ENCODE peak calls at places on chromosome 16, in six cellular contexts. One of them, this sample, is unnamed.

GRCh38 chr16:83200005-83200779 is 573.4 kb downstream of the CDH13 start:
- DNase-seq in GM12892: no peak
- DNase-seq in H1: no peak
- DNase-seq in K562: no peak
- DNase-seq in HepG2: no peak
- DNase-seq in GM12878: no peak
- DNase-seq in this sample: no peak

GRCh38 chr16:60929-61878 is 7.6 kb downstream of the SNRNP25 start:
- DNase-seq in GM12892: no peak
- DNase-seq in H1: no peak
- DNase-seq in K562: no peak
- DNase-seq in HepG2: no peak
- DNase-seq in GM12878: no peak
- DNase-seq in this sample: no peak

GRCh38 chr16:51888534-51888933 is 658.4 kb downstream of the TOX3 start:
- DNase-seq in GM12892: no peak
- DNase-seq in H1: no peak
- DNase-seq in K562: no peak
- DNase-seq in HepG2: no peak
- DNase-seq in GM12878: no peak
- DNase-seq in this sample: no peak

GRCh38 chr16:84228321-84228838 is 11.4 kb downstream of the KCNG4 start:
- DNase-seq in GM12892: no peak
- DNase-seq in H1: peak; percentile 36
- DNase-seq in K562: peak; percentile 83
- DNase-seq in HepG2: peak; percentile 19
- DNase-seq in GM12878: no peak
- DNase-seq in this sample: no peak

GRCh38 chr16:70437582-70438324 is 1.1 kb downstream of the ST3GAL2 start:
- DNase-seq in GM12892: no peak
- DNase-seq in H1: no peak
- DNase-seq in K562: peak; percentile 25
- DNase-seq in HepG2: no peak
- DNase-seq in GM12878: no peak
- DNase-seq in this sample: no peak

GRCh38 chr16:19771040-19771439 is 53.0 kb downstream of the IQCK start:
- DNase-seq in GM12892: no peak
- DNase-seq in H1: no peak
- DNase-seq in K562: no peak
- DNase-seq in HepG2: no peak
- DNase-seq in GM12878: no peak
- DNase-seq in this sample: no peak

GRCh38 chr16:8850279-8850885 is 18.4 kb downstream of the CARHSP1 start:
- DNase-seq in GM12892: no peak
- DNase-seq in H1: no peak
- DNase-seq in K562: no peak
- DNase-seq in HepG2: peak; percentile 91
- DNase-seq in GM12878: no peak
- DNase-seq in this sample: peak; percentile 19

GRCh38 chr16:68893710-68894705 is 50.7 kb downstream of the TANGO6 start:
- DNase-seq in GM12892: no peak
- DNase-seq in H1: no peak
- DNase-seq in K562: no peak
- DNase-seq in HepG2: peak; percentile 35
- DNase-seq in GM12878: no peak
- DNase-seq in this sample: no peak

GRCh38 chr16:31409433-31409832 is 16.3 kb downstream of the ITGAD start:
- DNase-seq in GM12892: no peak
- DNase-seq in H1: no peak
- DNase-seq in K562: no peak
- DNase-seq in HepG2: no peak
- DNase-seq in GM12878: no peak
- DNase-seq in this sample: no peak

GRCh38 chr16:86363057-86363490 is 147.3 kb upstream of the FOXF1 start:
- DNase-seq in GM12892: no peak
- DNase-seq in H1: no peak
- DNase-seq in K562: no peak
- DNase-seq in HepG2: no peak
- DNase-seq in GM12878: no peak
- DNase-seq in this sample: no peak

GRCh38 chr16:4306439-4307214 is 9.2 kb upstream of the GLIS2 start:
- DNase-seq in GM12892: no peak
- DNase-seq in H1: no peak
- DNase-seq in K562: no peak
- DNase-seq in HepG2: no peak
- DNase-seq in GM12878: no peak
- DNase-seq in this sample: peak; percentile 60

GRCh38 chr16:57606847-57607501 is 21.5 kb upstream of the ADGRG1 start:
- DNase-seq in GM12892: no peak
- DNase-seq in H1: no peak
- DNase-seq in K562: no peak
- DNase-seq in HepG2: peak; percentile 85
- DNase-seq in GM12878: no peak
- DNase-seq in this sample: no peak

GRCh38 chr16:85492617-85492957 is 120.5 kb upstream of the GSE1 start:
- DNase-seq in GM12892: no peak
- DNase-seq in H1: no peak
- DNase-seq in K562: no peak
- DNase-seq in HepG2: no peak
- DNase-seq in GM12878: no peak
- DNase-seq in this sample: no peak

GRCh38 chr16:83878838-83879237 is 20.1 kb upstream of the MLYCD start:
- DNase-seq in GM12892: no peak
- DNase-seq in H1: no peak
- DNase-seq in K562: no peak
- DNase-seq in HepG2: peak; percentile 59
- DNase-seq in GM12878: no peak
- DNase-seq in this sample: no peak

GRCh38 chr16:20903116-20903888 is 2.7 kb downstream of the LYRM1 start:
- DNase-seq in GM12892: no peak
- DNase-seq in H1: no peak
- DNase-seq in K562: no peak
- DNase-seq in HepG2: no peak
- DNase-seq in GM12878: no peak
- DNase-seq in this sample: no peak

GRCh38 chr16:20611975-20612471 is 35.9 kb upstream of the ACSM2B start:
- DNase-seq in GM12892: no peak
- DNase-seq in H1: no peak
- DNase-seq in K562: no peak
- DNase-seq in HepG2: no peak
- DNase-seq in GM12878: no peak
- DNase-seq in this sample: no peak

GRCh38 chr16:67372664-67373063 is 20.6 kb downstream of the TPPP3 start:
- DNase-seq in GM12892: no peak
- DNase-seq in H1: no peak
- DNase-seq in K562: no peak
- DNase-seq in HepG2: no peak
- DNase-seq in GM12878: no peak
- DNase-seq in this sample: no peak

GRCh38 chr16:52383640-52384292 is 163.2 kb downstream of the TOX3 start:
- DNase-seq in GM12892: no peak
- DNase-seq in H1: no peak
- DNase-seq in K562: no peak
- DNase-seq in HepG2: peak; percentile 57
- DNase-seq in GM12878: no peak
- DNase-seq in this sample: no peak

GRCh38 chr16:1333854-1334719 is 642 bp downstream of the BAIAP3 start:
- DNase-seq in GM12892: no peak
- DNase-seq in H1: no peak
- DNase-seq in K562: peak; percentile 45
- DNase-seq in HepG2: no peak
- DNase-seq in GM12878: no peak
- DNase-seq in this sample: no peak

GRCh38 chr16:29664133-29664912 is 1.3 kb downstream of the SPN start:
- DNase-seq in GM12892: no peak
- DNase-seq in H1: no peak
- DNase-seq in K562: peak; percentile 84
- DNase-seq in HepG2: no peak
- DNase-seq in GM12878: no peak
- DNase-seq in this sample: no peak

GRCh38 chr16:29663020-29663828 is at the start of gene SPN:
- DNase-seq in GM12892: peak; percentile 74
- DNase-seq in H1: no peak
- DNase-seq in K562: peak; percentile 87
- DNase-seq in HepG2: no peak
- DNase-seq in GM12878: no peak
- DNase-seq in this sample: no peak

GRCh38 chr16:29663829-29664132 is 734 bp downstream of the SPN start:
- DNase-seq in GM12892: no peak
- DNase-seq in H1: no peak
- DNase-seq in K562: no peak
- DNase-seq in HepG2: no peak
- DNase-seq in GM12878: no peak
- DNase-seq in this sample: no peak

GRCh38 chr16:29662000-29662728 is 883 bp upstream of the SPN start:
- DNase-seq in GM12892: no peak
- DNase-seq in H1: no peak
- DNase-seq in K562: no peak
- DNase-seq in HepG2: no peak
- DNase-seq in GM12878: peak; percentile 72
- DNase-seq in this sample: no peak

GRCh38 chr16:29662729-29663019 is 373 bp upstream of the SPN start:
- DNase-seq in GM12892: peak; percentile 56
- DNase-seq in H1: no peak
- DNase-seq in K562: no peak
- DNase-seq in HepG2: no peak
- DNase-seq in GM12878: peak; percentile 88
- DNase-seq in this sample: no peak
- TF ChIP-seq POLR2A in GM12892: no peak
- TF ChIP-seq POLR2A in H1: no peak
- TF ChIP-seq POLR2A in K562: no peak
- TF ChIP-seq POLR2A in HepG2: no peak
- TF ChIP-seq POLR2A in GM12878: no peak
- TF ChIP-seq POLR2A in this sample: peak; percentile 2

GRCh38 chr16:47711809-47712208 is 250.7 kb downstream of the PHKB start:
- DNase-seq in GM12892: no peak
- DNase-seq in H1: no peak
- DNase-seq in K562: no peak
- DNase-seq in HepG2: no peak
- DNase-seq in GM12878: no peak
- DNase-seq in this sample: no peak

GRCh38 chr16:47712276-47713224 is 251.4 kb downstream of the PHKB start:
- DNase-seq in GM12892: no peak
- DNase-seq in H1: no peak
- DNase-seq in K562: no peak
- DNase-seq in HepG2: no peak
- DNase-seq in GM12878: no peak
- DNase-seq in this sample: no peak

GRCh38 chr16:47716571-47716970 is 255.4 kb downstream of the PHKB start:
- DNase-seq in GM12892: no peak
- DNase-seq in H1: no peak
- DNase-seq in K562: no peak
- DNase-seq in HepG2: no peak
- DNase-seq in GM12878: no peak
- DNase-seq in this sample: no peak

GRCh38 chr16:47715442-47716054 is 254.4 kb downstream of the PHKB start:
- DNase-seq in GM12892: no peak
- DNase-seq in H1: no peak
- DNase-seq in K562: no peak
- DNase-seq in HepG2: no peak
- DNase-seq in GM12878: no peak
- DNase-seq in this sample: no peak

GRCh38 chr16:47713225-47713595 is 252.1 kb downstream of the PHKB start:
- DNase-seq in GM12892: peak; percentile 13
- DNase-seq in H1: no peak
- DNase-seq in K562: no peak
- DNase-seq in HepG2: peak; percentile 37
- DNase-seq in GM12878: no peak
- DNase-seq in this sample: peak; percentile 30
- TF ChIP-seq TAF1 in GM12892: no peak
- TF ChIP-seq TAF1 in H1: no peak
- TF ChIP-seq TAF1 in K562: no peak
- TF ChIP-seq TAF1 in HepG2: no peak
- TF ChIP-seq TAF1 in GM12878: no peak
- TF ChIP-seq TAF1 in this sample: no peak

DNA sequence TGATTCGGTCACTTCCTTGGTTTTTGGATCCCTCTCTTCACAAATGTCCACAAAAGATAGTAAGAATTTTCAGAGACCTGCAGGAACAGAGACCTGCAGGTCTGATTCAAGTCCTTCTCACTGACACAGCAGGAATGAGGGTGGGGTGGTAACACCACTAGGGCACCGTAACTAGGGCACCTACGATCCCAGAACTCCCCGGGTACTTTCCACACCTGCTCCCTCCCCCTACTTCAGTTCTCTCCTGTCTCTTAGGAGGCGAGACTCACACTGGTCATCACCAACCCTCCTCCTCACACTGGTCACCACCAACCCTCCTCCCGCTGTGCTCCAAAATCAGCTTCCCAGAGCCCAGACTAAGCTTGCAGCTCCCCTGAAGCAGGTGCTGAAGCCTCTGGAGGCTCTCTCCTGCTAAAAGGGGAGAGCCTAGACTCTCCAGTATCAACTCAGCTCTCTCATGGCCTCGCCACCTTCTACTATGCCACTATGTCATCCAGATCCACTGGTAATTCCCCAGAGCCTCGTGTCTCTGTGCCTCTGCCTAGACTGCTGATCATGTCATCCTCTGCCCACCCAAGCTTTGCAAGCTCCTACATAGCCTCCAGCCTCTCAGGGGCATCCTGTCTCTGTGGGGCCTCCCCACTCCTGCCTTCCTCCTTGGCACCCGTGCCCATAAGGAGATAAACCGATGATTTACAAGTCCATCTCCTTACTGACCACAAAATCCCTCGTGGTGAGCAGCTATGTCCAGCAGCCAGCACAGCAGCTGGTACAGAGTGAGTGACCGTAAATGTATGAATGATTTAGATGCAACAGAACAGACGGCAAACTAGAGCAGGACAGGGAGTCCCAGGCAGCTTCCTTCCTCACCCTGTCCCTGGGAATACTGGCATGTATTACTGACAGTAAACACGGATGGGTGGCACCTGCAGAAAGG is 63.4 kb upstream of the GSG1L start:
- DNase-seq in GM12892: no peak
- DNase-seq in H1: no peak
- DNase-seq in K562: no peak
- DNase-seq in HepG2: no peak
- DNase-seq in GM12878: no peak
- DNase-seq in this sample: no peak
- TF ChIP-seq POLR2AphosphoS5 in GM12892: no peak
- TF ChIP-seq POLR2AphosphoS5 in H1: no peak
- TF ChIP-seq POLR2AphosphoS5 in K562: no peak
- TF ChIP-seq POLR2AphosphoS5 in HepG2: no peak
- TF ChIP-seq POLR2AphosphoS5 in GM12878: no peak
- TF ChIP-seq POLR2AphosphoS5 in this sample: no peak

DNA sequence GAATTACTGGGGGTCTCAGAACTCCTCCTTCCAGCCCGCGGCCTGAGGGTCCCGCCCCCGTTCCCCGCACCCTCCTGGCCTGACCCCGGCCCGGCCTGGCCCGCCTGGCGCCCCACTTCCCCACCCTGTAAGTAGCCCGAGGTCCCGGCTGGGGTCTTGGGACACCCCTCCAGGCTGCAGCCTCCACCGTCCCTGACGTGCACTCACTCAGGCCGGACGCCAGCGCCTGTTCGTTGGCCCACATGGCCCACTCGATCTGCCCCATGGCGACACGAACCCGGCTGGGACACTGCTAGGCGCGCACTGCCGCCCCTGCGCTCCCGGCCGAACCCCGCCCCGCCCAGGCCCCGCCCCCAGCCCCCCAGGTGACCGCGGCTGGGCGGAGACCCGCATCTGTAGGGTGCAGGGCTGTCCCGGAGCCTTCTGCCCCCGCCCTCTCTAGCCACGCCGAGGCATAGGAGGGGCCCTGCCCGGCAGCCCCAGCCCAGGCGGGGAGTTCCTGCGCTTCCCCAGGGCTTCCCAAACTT is at the start of gene CYBA:
- DNase-seq in GM12892: peak; percentile 97
- DNase-seq in H1: no peak
- DNase-seq in K562: peak; percentile 97
- DNase-seq in HepG2: peak; percentile 83
- DNase-seq in GM12878: peak; percentile 49
- DNase-seq in this sample: peak; percentile 99
- TF ChIP-seq POLR2A in GM12892: peak; percentile 93
- TF ChIP-seq POLR2A in H1: peak; percentile 69
- TF ChIP-seq POLR2A in K562: peak; percentile 89
- TF ChIP-seq POLR2A in HepG2: no peak
- TF ChIP-seq POLR2A in GM12878: peak; percentile 85
- TF ChIP-seq POLR2A in this sample: peak; percentile 93